ENCODE peak calls at places on chromosomes 1 and 21, in five cellular contexts. M is progenitor cell of endocrine pancreas; Y is naive thymus-derived CD4-positive, alpha-beta T cell; X is stimulated activated CD4-positive, alpha-beta T cell treated with anti-CD3 and anti-CD28 coated beads, Interleukin-2, amount 100 ng/mL, for 48 hours; C is GM20000. K is an unnamed sample.

GRCh38 chr1:16134906-16135305 is 21.0 kb downstream of the EPHA2 start:
- DNase-seq in M (no peak), Y (no peak), X (no peak), C (no peak), K (no peak)

GRCh38 chr1:19398309-19398760 is 86.2 kb downstream of the SLC66A1 start:
- DNase-seq in M (no peak), Y (no peak), X (peak), C (no peak), K (no peak)

GRCh38 chr1:228075801-228076271 is 6.7 kb upstream of the ARF1 start:
- DNase-seq in M (no peak), Y (no peak), X (no peak), C (no peak), K (no peak)

GRCh38 chr1:215891266-215891665 is 324.2 kb downstream of the KCTD3 start:
- DNase-seq in M (no peak), Y (no peak), X (no peak), C (no peak), K (no peak)

GRCh38 chr1:180981596-180982387 is 40.9 kb downstream of the STX6 start:
- DNase-seq in M (no peak), Y (peak), X (peak), C (peak), K (no peak)

GRCh38 chr1:66598670-66599069 is 64.7 kb downstream of the SGIP1 start:
- DNase-seq in M (no peak), Y (no peak), X (no peak), C (no peak), K (no peak)

GRCh38 chr1:222454782-222455181 is 93.1 kb downstream of the HHIPL2 start:
- DNase-seq in M (no peak), Y (no peak), X (no peak), C (no peak), K (no peak)

GRCh38 chr1:154682252-154682651 is 74.3 kb upstream of the ADAR start:
- DNase-seq in M (no peak), Y (no peak), X (no peak), C (no peak), K (no peak)

GRCh38 chr21:34700605-34701004 is 31.8 kb downstream of the CLIC6 start:
- DNase-seq in M (no peak), Y (no peak), X (no peak), C (no peak), K (no peak)

GRCh38 chr1:226474041-226474440 is 66.1 kb upstream of the PARP1 start:
- DNase-seq in M (no peak), Y (no peak), X (no peak), C (no peak), K (no peak)

GRCh38 chr1:160096491-160097116 is 1.8 kb downstream of the IGSF8 start:
- DNase-seq in M (no peak), Y (no peak), X (no peak), C (no peak), K (no peak)

GRCh38 chr1:10819198-10819901 is 22.9 kb upstream of the CASZ1 start:
- DNase-seq in M (no peak), Y (no peak), X (no peak), C (no peak), K (no peak)

GRCh38 chr1:224700915-224701531 is 84.9 kb downstream of the CNIH3 start:
- DNase-seq in M (no peak), Y (no peak), X (no peak), C (peak), K (peak)

GRCh38 chr21:45048968-45049367 is 25.4 kb upstream of the ADARB1 start:
- DNase-seq in M (no peak), Y (no peak), X (no peak), C (no peak), K (no peak)

GRCh38 chr1:109395602-109396512 is 1.9 kb downstream of the SORT1 start:
- DNase-seq in M (no peak), Y (no peak), X (no peak), C (no peak), K (no peak)

GRCh38 chr1:160665330-160666078 is 18.7 kb upstream of the SLAMF1 start:
- DNase-seq in M (no peak), Y (no peak), X (no peak), C (no peak), K (no peak)

GRCh38 chr1:245779797-245780529 is 625.2 kb downstream of the KIF26B start:
- DNase-seq in M (no peak), Y (no peak), X (no peak), C (no peak), K (no peak)

GRCh38 chr1:9128161-9128519 is 762 bp downstream of the GPR157 start:
- DNase-seq in M (no peak), Y (no peak), X (no peak), C (no peak), K (peak)

GRCh38 chr1:199590708-199591107 is 436.8 kb upstream of the NR5A2 start:
- DNase-seq in M (no peak), Y (no peak), X (no peak), C (peak), K (no peak)

GRCh38 chr1:17671741-17672140 is 83.4 kb upstream of the ACTL8 start:
- DNase-seq in M (no peak), Y (no peak), X (no peak), C (no peak), K (peak)

GRCh38 chr1:23720256-23720995 is 22.8 kb upstream of the ELOA start:
- DNase-seq in M (no peak), Y (no peak), X (no peak), C (peak), K (no peak)

GRCh38 chr1:52660807-52661206 is 27.8 kb downstream of the SHISAL2A start:
- DNase-seq in M (no peak), Y (no peak), X (no peak), C (no peak), K (no peak)

GRCh38 chr1:6185151-6185550 is 5.0 kb upstream of the CHD5 start:
- DNase-seq in M (no peak), Y (no peak), X (no peak), C (no peak), K (no peak)

GRCh38 chr21:42305707-42306147 is 9.5 kb downstream of the TFF3 start:
- DNase-seq in M (no peak), Y (no peak), X (no peak), C (no peak), K (no peak)

GRCh38 chr1:159341736-159342135 is 39.6 kb downstream of the FCER1A start:
- DNase-seq in M (no peak), Y (no peak), X (no peak), C (no peak), K (no peak)

GRCh38 chr1:184532199-184532598 is 145.4 kb downstream of the C1orf21 start:
- DNase-seq in M (no peak), Y (no peak), X (no peak), C (peak), K (no peak)

GRCh38 chr1:188224263-188224662 is 1395.5 kb downstream of the PLA2G4A start:
- DNase-seq in M (no peak), Y (no peak), X (no peak), C (no peak), K (no peak)

GRCh38 chr1:242199861-242200458 is 201.1 kb upstream of the MAP1LC3C start:
- DNase-seq in M (no peak), Y (no peak), X (no peak), C (no peak), K (no peak)

GRCh38 chr1:165354739-165355138 is 1.8 kb downstream of the LMX1A start:
- DNase-seq in M (no peak), Y (no peak), X (no peak), C (no peak), K (peak)